ENCODE peak calls at places on chromosomes 11 and 22, in four cellular contexts. One of them, this sample, is unnamed. For H3K36me3 and H3K4me1, the result is how much of the 10 kb centered on the place peaks cover.

GRCh38 chr11:48093795-48094642 is 113.7 kb downstream of the PTPRJ start:
- DNase-seq in GM23248: no peak
- DNase-seq in PC-3: peak
- DNase-seq in mammary epithelial cell: no peak
- DNase-seq in this sample: no peak

GRCh38 chr11:23539556-23539955 is 679.3 kb upstream of the CCDC179 start:
- DNase-seq in GM23248: peak
- DNase-seq in PC-3: no peak
- DNase-seq in mammary epithelial cell: no peak
- DNase-seq in this sample: peak

GRCh38 chr11:79122759-79123158 is 318.1 kb downstream of the TENM4 start:
- DNase-seq in GM23248: no peak
- DNase-seq in PC-3: peak
- DNase-seq in mammary epithelial cell: no peak
- DNase-seq in this sample: no peak

GRCh38 chr11:69972351-69972802 is 105.7 kb upstream of the ANO1 start:
- DNase-seq in GM23248: no peak
- DNase-seq in PC-3: no peak
- DNase-seq in mammary epithelial cell: no peak
- DNase-seq in this sample: no peak

GRCh38 chr11:64916040-64916847 is 765 bp downstream of the ATG2A start:
- DNase-seq in GM23248: peak
- DNase-seq in PC-3: peak
- DNase-seq in mammary epithelial cell: peak
- DNase-seq in this sample: peak

GRCh38 chr22:39989633-39990032 is 5.1 kb upstream of the FAM83F start:
- DNase-seq in GM23248: no peak
- DNase-seq in PC-3: no peak
- DNase-seq in mammary epithelial cell: no peak
- DNase-seq in this sample: no peak

GRCh38 chr11:64207247-64208085 is 945 bp downstream of the FERMT3 start:
- DNase-seq in GM23248: peak
- DNase-seq in PC-3: peak
- DNase-seq in mammary epithelial cell: no peak
- DNase-seq in this sample: no peak

GRCh38 chr11:17351510-17352176 is at the start of gene NCR3LG1:
- DNase-seq in GM23248: peak
- DNase-seq in PC-3: no peak
- DNase-seq in mammary epithelial cell: peak
- DNase-seq in this sample: peak

GRCh38 chr22:30538280-30538679 is 8.3 kb downstream of the SEC14L6 start:
- DNase-seq in GM23248: peak
- DNase-seq in PC-3: peak
- DNase-seq in mammary epithelial cell: peak
- DNase-seq in this sample: no peak

GRCh38 chr11:36186340-36186739 is 102.9 kb downstream of the COMMD9 start:
- DNase-seq in GM23248: peak
- DNase-seq in PC-3: peak
- DNase-seq in mammary epithelial cell: peak
- DNase-seq in this sample: peak

GRCh38 chr11:35083181-35084061 is 55.5 kb upstream of the CD44 start:
- DNase-seq in GM23248: peak
- DNase-seq in PC-3: peak
- DNase-seq in mammary epithelial cell: peak
- DNase-seq in this sample: peak

GRCh38 chr11:84719935-84720577 is 907.1 kb downstream of the DLG2 start:
- DNase-seq in GM23248: peak
- DNase-seq in PC-3: no peak
- DNase-seq in mammary epithelial cell: no peak
- DNase-seq in this sample: no peak

GRCh38 chr22:20783844-20784723 is 10.2 kb downstream of the SERPIND1 start:
- DNase-seq in GM23248: peak
- DNase-seq in PC-3: peak
- DNase-seq in mammary epithelial cell: peak
- DNase-seq in this sample: peak

GRCh38 chr11:92071660-92072059 is 153.0 kb upstream of the FAT3 start:
- DNase-seq in GM23248: no peak
- DNase-seq in PC-3: no peak
- DNase-seq in mammary epithelial cell: no peak
- DNase-seq in this sample: no peak

GRCh38 chr11:27934830-27935145 is 173.2 kb downstream of the KIF18A start:
- DNase-seq in GM23248: peak
- DNase-seq in PC-3: peak
- DNase-seq in mammary epithelial cell: peak
- DNase-seq in this sample: peak

GRCh38 chr11:61345170-61345610 is 12.2 kb downstream of the TKFC start:
- DNase-seq in GM23248: no peak
- DNase-seq in PC-3: no peak
- DNase-seq in mammary epithelial cell: no peak
- DNase-seq in this sample: peak

GRCh38 chr11:129894281-129895125 is 875 bp downstream of the NFRKB start:
- DNase-seq in GM23248: peak
- DNase-seq in PC-3: peak
- DNase-seq in mammary epithelial cell: peak
- DNase-seq in this sample: no peak

GRCh38 chr11:104907521-104908185 is 9.4 kb upstream of the CASP12 start:
- DNase-seq in GM23248: peak
- DNase-seq in PC-3: no peak
- DNase-seq in mammary epithelial cell: no peak
- DNase-seq in this sample: peak

GRCh38 chr22:36641902-36642640 is 61.5 kb downstream of the CACNG2 start:
- DNase-seq in GM23248: peak
- DNase-seq in PC-3: peak
- DNase-seq in mammary epithelial cell: peak
- DNase-seq in this sample: peak

GRCh38 chr11:35347921-35348331 is 71.4 kb downstream of the SLC1A2 start:
- DNase-seq in GM23248: peak
- DNase-seq in PC-3: no peak
- DNase-seq in mammary epithelial cell: peak
- DNase-seq in this sample: peak

GRCh38 chr22:43397766-43398165 is 14.0 kb upstream of the MPPED1 start:
- DNase-seq in GM23248: no peak
- DNase-seq in PC-3: no peak
- DNase-seq in mammary epithelial cell: no peak
- DNase-seq in this sample: no peak

GRCh38 chr11:64268028-64268686 is 16.3 kb downstream of the BAD start:
- DNase-seq in GM23248: no peak
- DNase-seq in PC-3: no peak
- DNase-seq in mammary epithelial cell: no peak
- DNase-seq in this sample: no peak

GRCh38 chr22:44718418-44718817 is 16.4 kb downstream of the PRR5 start:
- DNase-seq in GM23248: no peak
- DNase-seq in PC-3: no peak
- DNase-seq in mammary epithelial cell: no peak
- DNase-seq in this sample: no peak

GRCh38 chr11:16184588-16184987 is 171.8 kb downstream of the SOX6 start:
- DNase-seq in GM23248: peak
- DNase-seq in PC-3: peak
- DNase-seq in mammary epithelial cell: peak
- DNase-seq in this sample: peak

GRCh38 chr22:17964153-17964552 is 60.2 kb downstream of the MICAL3 start:
- DNase-seq in GM23248: no peak
- DNase-seq in PC-3: no peak
- DNase-seq in mammary epithelial cell: no peak
- DNase-seq in this sample: peak

GRCh38 chr22:49009359-49010063 is 818.2 kb downstream of the BRD1 start:
- DNase-seq in GM23248: no peak
- DNase-seq in PC-3: no peak
- DNase-seq in mammary epithelial cell: no peak
- DNase-seq in this sample: no peak

GRCh38 chr11:69593851-69594250 is 47.1 kb upstream of the CCND1 start:
- DNase-seq in GM23248: no peak
- DNase-seq in PC-3: no peak
- DNase-seq in mammary epithelial cell: no peak
- DNase-seq in this sample: no peak

GRCh38 chr11:45423475-45424081 is 137.4 kb upstream of the SYT13 start:
- DNase-seq in GM23248: no peak
- DNase-seq in PC-3: no peak
- DNase-seq in mammary epithelial cell: no peak
- DNase-seq in this sample: no peak

GRCh38 chr11:12186683-12187082 is 76.3 kb downstream of the MICAL2 start:
- DNase-seq in GM23248: no peak
- DNase-seq in PC-3: no peak
- DNase-seq in mammary epithelial cell: no peak
- DNase-seq in this sample: no peak

GRCh38 chr11:60705895-60706294 is 6.5 kb downstream of the MS4A8 start:
- DNase-seq in GM23248: no peak
- DNase-seq in PC-3: no peak
- DNase-seq in mammary epithelial cell: no peak
- DNase-seq in this sample: no peak

GRCh38 chr11:67483901-67484665 is 1.3 kb downstream of the AIP start:
- DNase-seq in GM23248: no peak
- DNase-seq in PC-3: no peak
- DNase-seq in mammary epithelial cell: no peak
- DNase-seq in this sample: no peak
- H3K9ac ChIP-seq in GM23248: no peak
- H3K9ac ChIP-seq in PC-3: peak
- H3K9ac ChIP-seq in mammary epithelial cell: no peak
- H3K9ac ChIP-seq in this sample: no peak

DNA sequence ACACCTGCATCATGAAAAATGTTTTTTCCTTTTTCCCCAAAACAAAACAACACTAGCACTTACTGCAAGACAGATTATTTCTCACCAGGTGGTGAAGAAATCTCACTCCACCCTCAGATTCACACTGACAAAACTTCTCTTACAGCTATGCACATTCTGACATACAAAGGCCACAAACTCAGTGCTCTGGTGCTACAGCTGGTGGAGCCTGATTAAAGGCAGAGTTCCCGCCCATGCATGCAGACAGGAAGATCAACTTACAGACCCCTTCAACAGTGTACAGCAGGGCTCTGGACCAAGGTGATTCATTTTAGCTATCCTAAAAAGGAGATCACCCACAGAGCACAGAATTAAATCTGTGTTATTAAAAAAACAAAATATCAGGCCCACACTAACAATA is 112.6 kb downstream of the CADM1 start:
- DNase-seq in GM23248: no peak
- DNase-seq in PC-3: no peak
- DNase-seq in mammary epithelial cell: no peak
- DNase-seq in this sample: no peak
- H3K36me3 ChIP-seq in GM23248: under half
- H3K36me3 ChIP-seq in PC-3: under half
- H3K36me3 ChIP-seq in mammary epithelial cell: under half
- H3K36me3 ChIP-seq in this sample: under half

GRCh38 chr11:2803186-2804057 is 82.2 kb downstream of the CDKN1C start:
- DNase-seq in GM23248: no peak
- DNase-seq in PC-3: no peak
- DNase-seq in mammary epithelial cell: peak
- DNase-seq in this sample: no peak
- H3K4me1 ChIP-seq in GM23248: under half
- H3K4me1 ChIP-seq in PC-3: under half
- H3K4me1 ChIP-seq in mammary epithelial cell: under half
- H3K4me1 ChIP-seq in this sample: under half

GRCh38 chr22:27718186-27719032 is 83.1 kb downstream of the MN1 start:
- DNase-seq in GM23248: peak
- DNase-seq in PC-3: peak
- DNase-seq in mammary epithelial cell: peak
- DNase-seq in this sample: peak
- H3K9ac ChIP-seq in GM23248: peak
- H3K9ac ChIP-seq in PC-3: peak
- H3K9ac ChIP-seq in mammary epithelial cell: peak
- H3K9ac ChIP-seq in this sample: peak

DNA sequence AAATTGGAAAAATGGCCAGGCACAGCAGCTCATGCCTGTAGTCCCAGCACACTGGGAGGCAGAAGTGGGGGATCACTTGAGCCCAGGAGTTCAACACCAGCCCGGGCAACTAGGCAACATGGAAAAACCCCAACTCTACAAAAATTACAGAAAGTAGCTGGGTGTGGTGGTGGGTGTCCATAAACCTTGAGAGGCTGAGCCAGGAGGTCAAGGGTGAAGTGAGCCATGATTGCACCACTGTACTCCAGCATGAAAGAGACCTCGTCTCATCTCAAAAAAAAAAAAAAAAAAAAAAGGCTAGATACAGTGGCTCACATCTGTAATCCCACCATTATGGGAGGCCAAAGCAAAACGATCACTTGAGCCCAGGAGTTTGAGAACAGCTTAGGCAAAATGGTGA is 22.2 kb downstream of the DDX6 start:
- DNase-seq in GM23248: no peak
- DNase-seq in PC-3: no peak
- DNase-seq in mammary epithelial cell: no peak
- DNase-seq in this sample: no peak
- H3K36me3 ChIP-seq in GM23248: half or more
- H3K36me3 ChIP-seq in PC-3: half or more
- H3K36me3 ChIP-seq in mammary epithelial cell: under half
- H3K36me3 ChIP-seq in this sample: half or more

DNA sequence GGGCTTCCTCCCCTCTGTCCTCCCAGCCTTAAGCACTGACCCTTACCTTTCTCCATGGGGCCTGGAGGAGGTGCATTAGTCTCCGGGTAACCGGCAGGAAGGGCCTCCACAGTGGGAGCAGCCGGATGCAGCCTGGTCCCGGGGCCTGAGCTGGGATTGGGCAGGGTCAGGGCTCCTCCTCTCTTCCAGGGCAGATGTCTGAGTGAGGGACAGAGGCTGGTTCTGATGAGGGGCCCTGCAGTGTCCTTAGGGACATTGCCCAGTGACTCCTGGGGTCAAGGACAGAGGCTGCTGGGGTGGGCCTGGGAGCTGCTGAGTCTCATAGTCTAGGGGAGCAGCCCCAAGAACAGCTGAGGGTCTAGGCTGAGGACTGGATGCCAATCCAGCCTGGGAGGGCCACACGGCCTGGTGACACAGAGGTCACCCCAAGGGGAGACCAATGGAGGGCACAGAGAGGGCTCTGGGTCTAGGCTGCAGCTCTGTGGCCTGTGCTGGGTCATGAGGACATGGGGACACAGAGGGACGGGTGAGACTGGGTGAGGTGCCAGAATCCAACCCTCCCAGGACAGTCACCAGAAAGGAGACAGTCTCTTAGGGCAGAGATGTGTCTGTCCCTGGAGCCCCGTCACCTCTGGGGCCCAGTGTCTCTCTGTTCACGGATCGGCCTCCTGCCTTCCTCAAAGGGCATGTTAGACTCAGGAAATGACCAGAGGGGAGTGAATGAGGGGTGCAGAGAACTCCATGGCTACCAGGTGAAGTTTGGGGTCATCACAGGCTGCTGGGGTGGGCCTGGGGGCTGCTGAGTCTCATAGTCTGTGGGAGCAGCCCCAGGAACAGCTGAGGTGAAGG is 6.5 kb downstream of the IGLL5 start:
- DNase-seq in GM23248: no peak
- DNase-seq in PC-3: no peak
- DNase-seq in mammary epithelial cell: no peak
- DNase-seq in this sample: no peak
- H3K4me1 ChIP-seq in GM23248: under half
- H3K4me1 ChIP-seq in PC-3: under half
- H3K4me1 ChIP-seq in mammary epithelial cell: under half
- H3K4me1 ChIP-seq in this sample: under half